ENCODE peak calls at places on chromosomes 7 and 10, in six cellular contexts. C is IMR-90, D is sigmoid colon, Z is heart left ventricle, P is stomach, S is uterus. K is an unnamed sample.

GRCh38 chr7:78473902-78474301 is 675.3 kb downstream of the PHTF2 start:
- DNase-seq in C (no peak), D (no peak), Z (no peak), P (no peak), S (no peak), K (no peak)

GRCh38 chr10:79394631-79395030 is 47.4 kb downstream of the PPIF start:
- DNase-seq in C (no peak), D (peak; percentile 64), Z (no peak), P (no peak), S (peak; percentile 9), K (no peak)

GRCh38 chr10:89773081-89773480 is 71.7 kb downstream of the KIF20B start:
- DNase-seq in C (peak; percentile 35), D (no peak), Z (no peak), P (no peak), S (no peak), K (no peak)

GRCh38 chr7:43076189-43076605 is 36.2 kb upstream of the HECW1 start:
- DNase-seq in C (peak; percentile 2), D (no peak), Z (no peak), P (no peak), S (no peak), K (no peak)

GRCh38 chr7:103100348-103100747 is 25.4 kb downstream of the ARMC10 start:
- DNase-seq in C (no peak), D (no peak), Z (no peak), P (no peak), S (no peak), K (no peak)

GRCh38 chr7:82521906-82522445 is 78.4 kb upstream of the CACNA2D1 start:
- DNase-seq in C (no peak), D (no peak), Z (no peak), P (no peak), S (no peak), K (no peak)

GRCh38 chr7:78164459-78164858 is 365.9 kb downstream of the PHTF2 start:
- DNase-seq in C (no peak), D (no peak), Z (no peak), P (no peak), S (no peak), K (no peak)

GRCh38 chr7:19376591-19376990 is 231.4 kb upstream of the FERD3L start:
- DNase-seq in C (peak; percentile 57), D (no peak), Z (no peak), P (no peak), S (no peak), K (no peak)

GRCh38 chr10:69250041-69250440 is 28.3 kb upstream of the HK1 start:
- DNase-seq in C (no peak), D (no peak), Z (no peak), P (no peak), S (no peak), K (no peak)

GRCh38 chr10:30368065-30368718 is 19.1 kb upstream of the MTPAP start:
- DNase-seq in C (no peak), D (peak; percentile 87), Z (no peak), P (no peak), S (peak; percentile 31), K (no peak)

GRCh38 chr7:111429781-111430180 is 132.5 kb downstream of the IMMP2L start:
- DNase-seq in C (peak; percentile 28), D (no peak), Z (no peak), P (no peak), S (no peak), K (no peak)

GRCh38 chr10:129765664-129766550 is 198.2 kb downstream of the EBF3 start:
- DNase-seq in C (no peak), D (peak; percentile 50), Z (no peak), P (peak; percentile 20), S (no peak), K (no peak)

GRCh38 chr7:1758417-1758858 is 88.4 kb downstream of the ELFN1 start:
- DNase-seq in C (peak; percentile 25), D (peak; percentile 63), Z (no peak), P (no peak), S (no peak), K (peak; percentile 89)

GRCh38 chr7:8829100-8829499 is 395.7 kb downstream of the NXPH1 start:
- DNase-seq in C (no peak), D (no peak), Z (no peak), P (no peak), S (no peak), K (no peak)

GRCh38 chr7:5622746-5623145 is 158.7 kb downstream of the RNF216 start:
- DNase-seq in C (no peak), D (no peak), Z (no peak), P (no peak), S (no peak), K (no peak)

GRCh38 chr10:60315311-60315710 is 74.4 kb downstream of the ANK3 start:
- DNase-seq in C (peak; percentile 17), D (no peak), Z (no peak), P (no peak), S (no peak), K (no peak)

GRCh38 chr10:71392791-71393781 is 3.6 kb upstream of the CDH23 start:
- DNase-seq in C (no peak), D (no peak), Z (no peak), P (no peak), S (peak; percentile 2), K (no peak)
- TF ChIP-seq POLR2A in C (no peak), D (no peak), Z (no peak), P (no peak), S (no peak), K (no peak)

GRCh38 chr7:99997545-99998137 is 17.8 kb upstream of the ZKSCAN1 start:
- DNase-seq in C (no peak), D (peak; percentile 78), Z (peak; percentile 42), P (peak; percentile 79), S (peak; percentile 29), K (no peak)
- TF ChIP-seq POLR2A in C (no peak), D (peak; percentile 36), Z (no peak), P (no peak), S (no peak), K (no peak)

GRCh38 chr7:33108931-33109757 is at the start of gene RP9:
- DNase-seq in C (peak; percentile 47), D (peak; percentile 77), Z (peak; percentile 60), P (peak; percentile 72), S (peak; percentile 33), K (peak; percentile 87)
- TF ChIP-seq POLR2A in C (no peak), D (no peak), Z (no peak), P (no peak), S (no peak), K (peak; percentile 89)

DNA sequence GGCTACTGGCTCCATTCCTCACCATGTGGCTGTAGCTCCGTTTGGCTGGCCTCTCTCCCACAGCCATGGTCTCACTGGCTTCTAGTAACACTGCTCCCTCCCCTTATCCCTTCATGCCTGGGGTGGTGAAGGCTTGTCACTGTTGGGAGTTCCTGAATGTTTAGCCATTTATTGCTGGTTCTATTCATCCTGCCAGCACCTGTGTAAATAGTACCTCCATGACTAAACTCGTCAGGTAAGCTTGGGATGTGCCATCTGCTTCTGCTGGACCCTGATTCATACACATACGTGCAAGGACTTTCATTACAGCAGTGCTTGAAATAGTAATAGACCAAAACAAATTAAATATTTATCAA is 61.6 kb downstream of the CCDC71L start:
- DNase-seq in C (no peak), D (no peak), Z (no peak), P (no peak), S (no peak), K (no peak)
- TF ChIP-seq POLR2A in C (no peak), D (no peak), Z (no peak), P (no peak), S (no peak), K (no peak)

GRCh38 chr7:100705753-100706671 is at the start of gene POP7:
- DNase-seq in C (peak; percentile 97), D (peak; percentile 100), Z (peak; percentile 99), P (peak; percentile 100), S (peak; percentile 99), K (peak; percentile 95)
- TF ChIP-seq POLR2A in C (peak; percentile 60), D (peak; percentile 56), Z (no peak), P (no peak), S (peak; percentile 72), K (peak; percentile 68)

DNA sequence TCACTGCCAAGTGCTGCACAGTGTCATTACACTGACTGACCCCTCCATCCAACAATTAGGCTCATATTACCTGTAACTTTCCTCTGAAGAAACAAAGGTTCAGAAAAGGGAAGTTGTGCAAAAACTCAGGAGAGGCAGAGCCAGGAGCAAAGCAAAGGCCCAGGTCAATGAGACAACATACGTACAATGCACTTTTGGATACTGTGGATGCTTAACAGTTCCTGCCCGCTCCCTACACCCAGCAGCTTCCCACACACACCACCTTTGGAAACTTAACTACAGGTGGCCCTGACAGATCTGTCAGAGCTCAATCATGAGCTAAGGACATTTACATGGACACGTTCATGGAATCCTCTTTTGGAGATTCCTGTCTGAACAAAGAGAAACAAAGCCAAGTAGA is 515.9 kb downstream of the GRID1 start:
- DNase-seq in C (no peak), D (no peak), Z (no peak), P (no peak), S (no peak), K (no peak)
- TF ChIP-seq POLR2A in C (no peak), D (no peak), Z (no peak), P (no peak), S (no peak), K (no peak)

DNA sequence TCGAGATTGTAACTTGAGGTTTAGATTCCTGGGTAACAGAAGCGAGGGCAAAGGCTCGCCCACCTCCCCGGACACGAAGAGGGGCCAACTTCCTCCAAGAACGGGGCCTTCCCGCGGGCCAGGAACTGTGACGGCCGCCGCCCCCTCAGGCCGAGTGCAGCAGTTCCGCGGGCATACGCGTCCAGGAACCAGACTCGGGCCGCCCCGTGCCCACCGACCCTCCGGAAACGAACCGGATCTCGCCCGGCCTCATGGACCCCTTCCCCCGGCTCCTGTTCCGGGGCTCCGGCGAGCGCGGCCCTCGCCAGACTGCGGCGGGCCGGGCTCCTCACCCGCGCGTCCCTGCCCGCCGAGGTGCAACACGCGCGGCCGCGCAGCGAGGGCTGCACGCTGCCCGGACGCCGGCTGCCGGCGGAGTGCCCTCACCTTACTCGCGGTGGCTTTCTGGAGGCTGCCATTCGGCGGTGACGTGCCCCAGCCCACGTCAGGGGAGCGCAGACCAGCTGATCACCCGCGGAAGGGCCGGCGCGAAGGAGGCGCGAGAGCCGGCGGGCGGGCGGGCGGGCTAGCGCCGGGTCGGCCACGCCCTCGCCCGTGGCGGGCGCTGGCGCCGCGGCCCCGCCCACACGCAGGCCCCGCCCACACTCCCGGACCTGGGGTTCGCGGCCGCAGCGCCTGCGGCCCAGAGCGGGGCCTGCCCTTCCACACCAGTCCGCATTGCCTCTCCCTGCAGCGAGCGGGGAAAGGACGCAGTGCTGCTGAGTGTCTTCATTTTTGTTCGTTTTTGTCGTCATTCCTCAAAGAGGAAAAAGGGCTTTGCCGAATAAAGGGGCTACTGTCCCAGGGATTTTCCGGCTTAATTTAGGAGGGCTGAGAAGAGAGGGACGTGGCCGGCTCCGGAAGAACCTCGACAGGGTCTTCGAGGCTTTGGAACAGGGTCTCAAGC is at the start of gene XPNPEP1:
- DNase-seq in C (peak; percentile 83), D (peak; percentile 95), Z (peak; percentile 90), P (peak; percentile 92), S (peak; percentile 86), K (peak; percentile 91)
- TF ChIP-seq POLR2A in C (peak; percentile 98), D (peak; percentile 61), Z (peak; percentile 25), P (no peak), S (peak; percentile 75), K (peak; percentile 91)

K was measured in H54.